ENCODE peak calls at places on chromosomes 5 and 9, in seven cellular contexts. Y is NCI-H2107; W is osteocyte; H is Caco-2; L is neuronal stem cell; O is WTC11; R is activated naive CD4-positive, alpha-beta T cell. S is an unnamed sample.

GRCh38 chr9:136643596-136644342 is 18.9 kb upstream of the EGFL7 start:
- DNase-seq in Y (no peak), W (no peak), H (no peak), L (no peak), O (no peak), R (no peak), S (no peak)

GRCh38 chr5:60332244-60333018 is 367.5 kb downstream of the DEPDC1B start:
- DNase-seq in Y (no peak), W (no peak), H (no peak), L (no peak), O (no peak), R (no peak), S (no peak)

GRCh38 chr5:43840424-43841232 is 237.6 kb downstream of the NNT start:
- DNase-seq in Y (no peak), W (no peak), H (no peak), L (no peak), O (no peak), R (no peak), S (no peak)

GRCh38 chr5:87499478-87500410 is 87.0 kb upstream of the CCNH start:
- DNase-seq in Y (no peak), W (no peak), H (no peak), L (no peak), O (peak; percentile 13), R (no peak), S (no peak)

GRCh38 chr9:29830815-29831214 is 2257.5 kb upstream of the C9orf72 start:
- DNase-seq in Y (no peak), W (no peak), H (peak; percentile 40), L (peak; percentile 38), O (peak; percentile 54), R (no peak), S (no peak)

GRCh38 chr5:51651889-51652288 is 268.6 kb downstream of the ISL1 start:
- DNase-seq in Y (no peak), W (no peak), H (no peak), L (no peak), O (no peak), R (no peak), S (no peak)

GRCh38 chr5:15393146-15393545 is 106.8 kb upstream of the FBXL7 start:
- DNase-seq in Y (no peak), W (no peak), H (no peak), L (no peak), O (no peak), R (no peak), S (no peak)

GRCh38 chr5:151095341-151096000 is 14.6 kb upstream of the TNIP1 start:
- DNase-seq in Y (no peak), W (no peak), H (peak; percentile 81), L (no peak), O (no peak), R (no peak), S (no peak)

GRCh38 chr9:110156902-110157301 is 51.1 kb downstream of the C9orf152 start:
- DNase-seq in Y (no peak), W (no peak), H (no peak), L (no peak), O (no peak), R (no peak), S (no peak)

GRCh38 chr5:31768784-31769183 is 129.9 kb downstream of the PDZD2 start:
- DNase-seq in Y (no peak), W (no peak), H (no peak), L (no peak), O (no peak), R (no peak), S (no peak)

GRCh38 chr5:91955610-91956009 is 572.5 kb upstream of the ARRDC3 start:
- DNase-seq in Y (no peak), W (no peak), H (no peak), L (no peak), O (no peak), R (no peak), S (no peak)

GRCh38 chr9:90956026-90956810 is 154.6 kb downstream of the SYK start:
- DNase-seq in Y (no peak), W (no peak), H (no peak), L (no peak), O (no peak), R (no peak), S (no peak)

S was measured in type B pancreatic cell.